ENCODE peak calls at places on chromosome 9, in seven cellular contexts. A is CD8-positive, alpha-beta memory T cell; R is GM23248; G is tibial artery; H is vagina; Y is IMR-90; U is lower lobe of right lung. L is an unnamed sample. For H3K4me1 and H3K36me3, the result is how much of the 10 kb centered on the place peaks cover.

GRCh38 chr9:93012998-93013855 is 45.3 kb upstream of the SUSD3 start:
- DNase-seq in A (no peak), R (no peak), G (peak), H (no peak), Y (no peak), U (no peak), L (no peak)

GRCh38 chr9:120336021-120336752 is 243.8 kb downstream of the CDK5RAP2 start:
- DNase-seq in A (no peak), R (peak), G (no peak), H (no peak), Y (peak), U (no peak), L (no peak)

GRCh38 chr9:81575976-81576375 is 113.4 kb downstream of the TLE1 start:
- DNase-seq in A (no peak), R (peak), G (no peak), H (no peak), Y (peak), U (no peak), L (no peak)

GRCh38 chr9:34010979-34011378 is 37.7 kb downstream of the UBAP2 start:
- DNase-seq in A (no peak), R (peak), G (no peak), H (no peak), Y (no peak), U (no peak), L (no peak)

GRCh38 chr9:110626109-110626829 is 42.3 kb upstream of the MUSK start:
- DNase-seq in A (no peak), R (peak), G (no peak), H (no peak), Y (peak), U (no peak), L (no peak)

GRCh38 chr9:4630836-4631235 is 31.3 kb upstream of the PLPP6 start:
- DNase-seq in A (no peak), R (peak), G (no peak), H (no peak), Y (no peak), U (no peak), L (no peak)

GRCh38 chr9:33468797-33469621 is 4.7 kb downstream of the NOL6 start:
- DNase-seq in A (no peak), R (no peak), G (peak), H (no peak), Y (no peak), U (no peak), L (no peak)

GRCh38 chr9:70480405-70480980 is 66.0 kb upstream of the KLF9 start:
- DNase-seq in A (no peak), R (peak), G (peak), H (no peak), Y (peak), U (peak), L (no peak)

GRCh38 chr9:127450170-127450830 is 906 bp downstream of the RPL12 start:
- DNase-seq in A (no peak), R (peak), G (no peak), H (no peak), Y (peak), U (no peak), L (no peak)

GRCh38 chr9:137463194-137463930 is 4.2 kb upstream of the NSMF start:
- DNase-seq in A (no peak), R (no peak), G (peak), H (no peak), Y (no peak), U (no peak), L (no peak)

GRCh38 chr9:135712571-135713295 is 10.7 kb downstream of the KCNT1 start:
- DNase-seq in A (no peak), R (no peak), G (no peak), H (no peak), Y (no peak), U (no peak), L (no peak)

GRCh38 chr9:121599186-121599871 is 52.1 kb upstream of the DAB2IP start:
- DNase-seq in A (no peak), R (peak), G (peak), H (no peak), Y (peak), U (peak), L (no peak)

DNA sequence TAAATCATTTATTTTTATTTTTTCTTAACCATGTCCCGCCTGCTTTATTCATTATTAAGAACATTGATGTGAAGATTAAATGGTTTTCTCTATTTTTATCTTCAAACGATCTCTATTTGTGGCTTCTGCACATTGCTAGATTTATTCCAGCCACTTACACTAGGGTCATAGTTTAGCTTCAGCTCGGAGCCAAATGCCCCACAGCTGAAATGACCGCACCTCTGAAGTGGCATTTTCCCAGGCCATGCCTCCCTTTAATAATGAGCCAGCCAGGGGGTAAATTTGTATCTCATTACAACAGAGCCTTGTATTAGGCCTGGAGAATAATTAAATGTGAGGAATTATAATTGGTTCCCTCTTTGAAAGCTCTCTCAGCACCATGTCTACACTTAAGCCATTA is 89.4 kb downstream of the DOCK8 start:
- DNase-seq in A (no peak), R (no peak), G (no peak), H (no peak), Y (no peak), U (no peak), L (no peak)
- H3K27ac ChIP-seq in A (no peak), R (no peak), G (no peak), H (no peak), Y (no peak), U (peak), L (no peak)

GRCh38 chr9:134620751-134621557 is 20.6 kb upstream of the COL5A1 start:
- DNase-seq in A (no peak), R (no peak), G (peak), H (no peak), Y (no peak), U (peak), L (no peak)
- H3K4me1 ChIP-seq in A (under half), R (under half), G (under half), H (under half), Y (under half), U (under half), L (under half)

GRCh38 chr9:125233678-125234077 is 7.5 kb downstream of the HSPA5 start:
- DNase-seq in A (no peak), R (peak), G (no peak), H (no peak), Y (peak), U (no peak), L (no peak)

GRCh38 chr9:125239631-125240597 is 1.2 kb downstream of the HSPA5 start:
- DNase-seq in A (no peak), R (no peak), G (no peak), H (no peak), Y (no peak), U (no peak), L (no peak)

GRCh38 chr9:125238915-125239446 is 2.2 kb downstream of the HSPA5 start:
- DNase-seq in A (no peak), R (peak), G (no peak), H (no peak), Y (no peak), U (no peak), L (no peak)

GRCh38 chr9:125238127-125238914 is 2.8 kb downstream of the HSPA5 start:
- DNase-seq in A (no peak), R (peak), G (no peak), H (no peak), Y (no peak), U (no peak), L (no peak)

DNA sequence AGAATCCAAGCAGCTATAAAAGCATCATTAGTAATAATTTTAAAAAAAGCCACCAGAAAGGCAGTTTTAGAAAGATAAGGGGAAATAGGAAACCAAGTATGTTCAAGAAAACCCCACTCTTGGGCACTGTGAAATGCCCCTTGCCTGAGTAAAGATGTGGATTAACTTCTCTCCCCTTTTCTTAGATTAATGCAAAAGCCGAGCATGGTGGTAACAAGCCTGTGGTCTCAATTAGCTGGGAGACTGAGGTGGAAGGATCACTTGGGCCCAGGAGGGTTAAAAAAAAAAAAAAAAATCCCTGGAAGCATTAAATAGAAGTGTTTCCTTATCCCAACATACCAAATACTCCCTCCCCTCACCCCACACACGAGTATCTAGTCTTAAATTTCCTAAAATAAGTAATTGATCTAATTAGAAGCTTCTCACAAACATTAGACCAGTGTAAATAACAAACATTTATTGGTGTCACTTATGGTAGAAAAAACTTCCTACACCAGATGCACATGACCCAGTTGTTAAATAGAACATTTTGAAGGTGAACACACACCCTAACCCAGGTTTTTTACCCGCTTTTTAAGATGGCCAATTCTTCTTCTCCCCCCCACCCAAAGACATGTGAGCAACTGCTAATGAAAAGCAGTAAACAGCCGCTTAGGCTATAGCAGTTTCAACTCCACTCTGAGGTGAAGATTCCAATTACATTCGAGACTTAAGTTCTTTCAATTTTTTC is 5.2 kb downstream of the HSPA5 start:
- DNase-seq in A (no peak), R (peak), G (no peak), H (no peak), Y (no peak), U (no peak), L (no peak)
- H3K36me3 ChIP-seq in A (half or more), R (half or more), G (half or more), H (half or more), Y (under half), U (half or more), L (under half)

DNA sequence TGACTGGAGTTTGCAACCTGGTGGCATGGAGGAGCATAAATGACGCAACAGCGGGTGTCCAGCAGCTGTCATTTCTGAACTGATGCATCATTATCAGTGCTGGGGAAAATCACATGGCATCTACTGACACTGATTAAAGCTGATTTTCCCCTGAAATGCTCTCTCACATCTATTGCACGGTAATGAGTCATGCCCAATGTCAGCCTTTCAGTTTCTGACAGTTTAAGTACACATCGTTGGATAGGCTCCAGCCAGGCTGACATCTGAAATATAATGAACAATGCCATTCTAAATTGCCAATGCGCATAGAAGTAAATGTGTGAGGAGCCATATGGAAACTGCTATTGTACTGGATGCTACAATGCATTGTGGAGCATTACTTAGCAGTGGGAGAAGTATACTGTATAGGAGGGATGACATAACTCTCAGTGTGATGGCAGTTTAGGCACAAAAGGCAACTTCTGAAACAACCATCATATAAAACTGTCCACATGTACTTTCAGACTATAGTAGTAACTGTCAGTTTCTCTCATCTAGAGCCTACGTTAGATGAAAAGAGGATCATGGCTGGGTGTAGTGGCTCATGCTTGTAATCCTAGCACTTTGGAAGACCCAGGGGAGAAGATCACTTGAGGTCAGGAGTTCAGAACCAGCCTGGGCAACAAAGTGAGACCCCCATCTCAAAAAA is 389.3 kb upstream of the DMAC1 start:
- DNase-seq in A (no peak), R (no peak), G (no peak), H (no peak), Y (no peak), U (no peak), L (no peak)
- H3K27ac ChIP-seq in A (no peak), R (no peak), G (no peak), H (no peak), Y (no peak), U (no peak), L (no peak)

GRCh38 chr9:129626079-129626943 is at the start of gene NTMT1:
- DNase-seq in A (peak), R (peak), G (peak), H (no peak), Y (peak), U (peak), L (peak)
- H3K4me1 ChIP-seq in A (half or more), R (under half), G (under half), H (half or more), Y (under half), U (half or more), L (half or more)

GRCh38 chr9:123089040-123089439 is 55.6 kb downstream of the GPR21 start:
- DNase-seq in A (no peak), R (no peak), G (no peak), H (no peak), Y (no peak), U (no peak), L (no peak)
- H3K36me3 ChIP-seq in A (under half), R (under half), G (half or more), H (under half), Y (under half), U (half or more), L (under half)

DNA sequence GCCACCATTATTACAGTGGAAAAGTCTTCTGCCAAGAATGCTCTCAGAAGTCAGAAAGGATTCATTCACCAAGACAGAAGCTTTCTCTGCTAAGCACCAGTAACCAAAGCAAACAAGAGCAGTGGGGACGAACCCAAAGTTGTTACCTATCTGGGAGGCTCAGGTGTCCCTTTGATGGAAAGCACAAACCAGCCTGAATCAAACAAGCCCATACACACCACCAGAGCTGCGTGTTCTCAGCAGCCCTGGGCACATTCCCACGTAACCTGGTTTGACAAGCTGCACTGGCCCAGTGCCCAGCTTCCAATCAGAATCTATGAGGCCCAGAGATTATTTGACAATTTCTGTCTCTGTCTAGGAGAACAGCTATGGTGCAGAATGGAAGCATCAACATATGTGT is 252.6 kb downstream of the ACTL7B start:
- DNase-seq in A (no peak), R (no peak), G (no peak), H (no peak), Y (no peak), U (no peak), L (no peak)
- H3K27ac ChIP-seq in A (no peak), R (no peak), G (no peak), H (peak), Y (no peak), U (no peak), L (no peak)

L was measured in CD8-positive, alpha-beta T cell.